ENCODE peak calls at places on chromosome X, in five cellular contexts. M is K562; I is stimulated activated naive CD8-positive, alpha-beta T cell treated with anti-CD3 and anti-CD28 coated beads, Interleukin-15, Interleukin-2, amounts not matched to agents 100 U/mL and 50 U/mL, for 24 hours; W is Right ventricle myocardium superior; G is stimulated activated naive B cell treated with anti-CD40 and anti-IgM and Interleukin-4, amounts not matched to agents 10 μg/mL and 1 μg/mL and 100 μg/mL, for 72 hours. U is an unnamed sample.

GRCh38 chrX:137187540-137187939 is 153.7 kb upstream of the GPR101 start:
- ATAC-seq in W (no peak), I (no peak), M (no peak), G (no peak), U (no peak)

GRCh38 chrX:1536712-1537030 is 314 bp downstream of the P2RY8 start:
- ATAC-seq in M (no peak), W (no peak), G (peak), I (peak), U (peak)

GRCh38 chrX:96682516-96682915 is 2.1 kb upstream of the DIAPH2 start:
- ATAC-seq in G (no peak), W (no peak), I (no peak), M (no peak), U (no peak)

GRCh38 chrX:39857780-39858179 is 240.0 kb downstream of the BCOR start:
- ATAC-seq in G (peak), W (no peak), M (no peak), I (peak), U (no peak)

GRCh38 chrX:11899091-11899490 is 141.1 kb downstream of the MSL3 start:
- ATAC-seq in W (no peak), I (no peak), M (no peak), G (no peak), U (no peak)

GRCh38 chrX:19758536-19758935 is 128.9 kb downstream of the SH3KBP1 start:
- ATAC-seq in I (no peak), M (no peak), W (no peak), G (peak), U (peak)

GRCh38 chrX:131277543-131278115 is 11.5 kb downstream of the IGSF1 start:
- ATAC-seq in M (no peak), G (no peak), W (peak), I (no peak), U (no peak)

GRCh38 chrX:133350751-133351150 is 64.5 kb downstream of the GPC4 start:
- ATAC-seq in M (no peak), I (no peak), W (no peak), G (no peak), U (no peak)

GRCh38 chrX:109974906-109975655 is 27.8 kb upstream of the TMEM164 start:
- ATAC-seq in W (no peak), M (peak), I (peak), G (no peak), U (no peak)

GRCh38 chrX:1212532-1212931 is at the start of gene CRLF2:
- ATAC-seq in M (no peak), I (peak), W (no peak), G (peak), U (peak)

GRCh38 chrX:41799661-41800060 is 75.7 kb downstream of the GPR82 start:
- ATAC-seq in W (no peak), I (no peak), G (no peak), M (no peak), U (no peak)

GRCh38 chrX:41589634-41590270 is 99.0 kb upstream of the GPR34 start:
- ATAC-seq in I (no peak), M (no peak), W (no peak), G (no peak), U (no peak)

GRCh38 chrX:153848325-153848724 is 18.0 kb upstream of the PDZD4 start:
- ATAC-seq in W (no peak), I (no peak), G (no peak), M (no peak), U (no peak)

GRCh38 chrX:153441981-153442380 is 3.9 kb downstream of the TREX2 start:
- ATAC-seq in G (no peak), M (no peak), W (no peak), I (no peak), U (no peak)

GRCh38 chrX:85930099-85930498 is 117.3 kb downstream of the CHM start:
- ATAC-seq in I (no peak), M (peak), W (no peak), G (no peak), U (no peak)

GRCh38 chrX:2654436-2655340 is 36.4 kb upstream of the CD99 start:
- ATAC-seq in W (no peak), M (peak), I (no peak), G (no peak), U (no peak)

GRCh38 chrX:120463241-120463640 is 5.9 kb downstream of the LAMP2 start:
- ATAC-seq in G (no peak), I (no peak), M (no peak), W (peak), U (no peak)

GRCh38 chrX:67044029-67044653 is 405.3 kb upstream of the EDA2R start:
- ATAC-seq in I (no peak), M (no peak), W (no peak), G (no peak), U (no peak)

GRCh38 chrX:10110316-10110932 is 46.4 kb upstream of the CLCN4 start:
- ATAC-seq in W (no peak), M (no peak), I (peak), G (peak), U (no peak)

GRCh38 chrX:1242901-1243402 is 25.7 kb upstream of the CSF2RA start:
- ATAC-seq in G (no peak), I (peak), W (no peak), M (no peak), U (no peak)

GRCh38 chrX:72159769-72160168 is 21.8 kb upstream of the PIN4 start:
- ATAC-seq in M (no peak), I (no peak), W (no peak), G (no peak), U (no peak)

GRCh38 chrX:72020788-72021187 is 110.1 kb downstream of the NHSL2 start:
- ATAC-seq in W (no peak), G (peak), M (no peak), I (no peak), U (peak)

GRCh38 chrX:17737707-17738001 is 361 bp downstream of the SCML1 start:
- ATAC-seq in G (peak), M (no peak), I (no peak), W (no peak), U (peak)

GRCh38 chrX:48003367-48003757 is 427 bp downstream of the ZNF182 start:
- ATAC-seq in I (no peak), W (peak), G (peak), M (peak), U (peak)

GRCh38 chrX:13194291-13195103 is 125.4 kb downstream of the ATXN3L start:
- ATAC-seq in G (peak), I (no peak), M (no peak), W (peak), U (no peak)

GRCh38 chrX:104112326-104112951 is at the start of gene ZCCHC18:
- ATAC-seq in W (peak), I (peak), G (peak), M (peak), U (peak)

GRCh38 chrX:19862634-19863236 is 24.7 kb downstream of the SH3KBP1 start:
- ATAC-seq in G (no peak), W (no peak), I (no peak), M (no peak), U (no peak)

GRCh38 chrX:102650903-102651241 is 411 bp upstream of the GPRASP1 start:
- ATAC-seq in G (peak), I (no peak), M (no peak), W (peak), U (no peak)

GRCh38 chrX:47798861-47799260 is 37.8 kb upstream of the ZNF81 start:
- ATAC-seq in M (no peak), G (no peak), I (no peak), W (peak), U (no peak)

GRCh38 chrX:18887821-18888205 is 96.1 kb downstream of the PHKA2 start:
- ATAC-seq in M (no peak), W (no peak), I (no peak), G (no peak), U (no peak)

GRCh38 chrX:34112459-34112858 is 19.7 kb downstream of the FAM47A start:
- ATAC-seq in I (no peak), M (no peak), G (no peak), W (no peak), U (no peak)

GRCh38 chrX:25013593-25014365 is 2.0 kb downstream of the ARX start:
- ATAC-seq in G (peak), M (peak), W (no peak), I (no peak), U (peak)

GRCh38 chrX:38654302-38654701 is 93.0 kb downstream of the TSPAN7 start:
- ATAC-seq in G (no peak), W (peak), M (peak), I (no peak), U (no peak)

GRCh38 chrX:38803286-38803608 is 2.0 kb downstream of the MID1IP1 start:
- ATAC-seq in G (no peak), I (no peak), W (no peak), M (peak), U (no peak)

GRCh38 chrX:13607356-13607995 is 38.1 kb downstream of the EGFL6 start:
- ATAC-seq in G (no peak), I (no peak), W (no peak), M (no peak), U (no peak)

GRCh38 chrX:16826207-16826606 is 39.9 kb downstream of the TXLNG start:
- ATAC-seq in G (peak), W (no peak), M (peak), I (peak), U (no peak)

GRCh38 chrX:153700376-153700945 is 12.7 kb downstream of the SLC6A8 start:
- ATAC-seq in G (no peak), M (no peak), W (peak), I (no peak), U (no peak)

GRCh38 chrX:131801066-131801465 is 222.0 kb upstream of the STK26 start:
- ATAC-seq in M (no peak), G (no peak), I (no peak), W (no peak), U (no peak)

U was measured in stimulated activated memory B cell treated with anti-CD40 and anti-IgM and Interleukin-4, amounts not matched to agents 10 μg/mL and 1 μg/mL and 100 μg/mL, for 72 hours.